ENCODE peak calls at places on chromosomes 6 and 20, in seven cellular contexts. F is uterus, E is HepG2, P is heart right ventricle, O is tibial nerve, T is SK-N-SH, R is OCI-LY7. L is an unnamed sample. For H3K4me1, the result is how much of the 10 kb centered on the place peaks cover.

GRCh38 chr6:8939615-8940014 is 504.3 kb upstream of the SLC35B3 start:
- DNase-seq in F (no peak), E (peak), P (no peak), O (no peak), T (no peak), R (no peak), L (no peak)

GRCh38 chr6:136378888-136379287 is 89.2 kb upstream of the BCLAF1 start:
- DNase-seq in F (no peak), E (no peak), P (no peak), O (no peak), T (no peak), R (no peak), L (no peak)

GRCh38 chr20:49386848-49387605 is 95.4 kb downstream of the KCNB1 start:
- DNase-seq in F (peak), E (no peak), P (no peak), O (no peak), T (peak), R (no peak), L (peak)

GRCh38 chr6:42224222-42225042 is 6.8 kb upstream of the MRPS10 start:
- DNase-seq in F (no peak), E (peak), P (no peak), O (no peak), T (no peak), R (no peak), L (no peak)

GRCh38 chr20:43940518-43941225 is 26.0 kb downstream of the TOX2 start:
- DNase-seq in F (no peak), E (no peak), P (no peak), O (no peak), T (no peak), R (no peak), L (no peak)

GRCh38 chr6:33197431-33198048 is 2.9 kb downstream of the RXRB start:
- DNase-seq in F (no peak), E (peak), P (no peak), O (no peak), T (peak), R (peak), L (peak)

GRCh38 chr6:121435444-121436069 is at the start of gene GJA1:
- DNase-seq in F (peak), E (no peak), P (no peak), O (no peak), T (peak), R (no peak), L (no peak)

GRCh38 chr6:143346004-143346403 is 104.5 kb downstream of the ADAT2 start:
- DNase-seq in F (no peak), E (no peak), P (no peak), O (no peak), T (no peak), R (no peak), L (no peak)

GRCh38 chr20:17315491-17316231 is 88.8 kb downstream of the PCSK2 start:
- DNase-seq in F (no peak), E (peak), P (no peak), O (no peak), T (no peak), R (no peak), L (no peak)

GRCh38 chr6:169212436-169212835 is 41.2 kb downstream of the THBS2 start:
- DNase-seq in F (no peak), E (no peak), P (no peak), O (no peak), T (peak), R (no peak), L (no peak)

GRCh38 chr20:51631011-51631950 is 88.8 kb upstream of the NFATC2 start:
- DNase-seq in F (peak), E (peak), P (peak), O (peak), T (peak), R (no peak), L (no peak)

GRCh38 chr6:114304304-114304887 is 38.4 kb downstream of the HS3ST5 start:
- DNase-seq in F (no peak), E (peak), P (no peak), O (no peak), T (no peak), R (peak), L (no peak)

GRCh38 chr6:423799-424345 is 32.3 kb downstream of the IRF4 start:
- DNase-seq in F (no peak), E (no peak), P (no peak), O (no peak), T (no peak), R (no peak), L (no peak)

GRCh38 chr6:72967329-72967728 is 258.0 kb downstream of the KHDC1L start:
- DNase-seq in F (no peak), E (no peak), P (no peak), O (no peak), T (no peak), R (no peak), L (no peak)

GRCh38 chr6:7998103-7998725 is 66.0 kb downstream of the BLOC1S5 start:
- DNase-seq in F (no peak), E (no peak), P (no peak), O (no peak), T (no peak), R (no peak), L (no peak)

GRCh38 chr20:32798046-32798985 is 21.4 kb upstream of the MAPRE1 start:
- DNase-seq in F (no peak), E (no peak), P (no peak), O (no peak), T (no peak), R (no peak), L (peak)

GRCh38 chr6:97049254-97050004 is 124.9 kb downstream of the KLHL32 start:
- DNase-seq in F (no peak), E (peak), P (no peak), O (no peak), T (no peak), R (peak), L (no peak)

GRCh38 chr6:63636516-63636968 is 940 bp downstream of the PHF3 start:
- DNase-seq in F (peak), E (peak), P (peak), O (peak), T (peak), R (peak), L (peak)

GRCh38 chr20:17655865-17656489 is 26.1 kb downstream of the RRBP1 start:
- DNase-seq in F (peak), E (no peak), P (no peak), O (no peak), T (peak), R (no peak), L (no peak)

GRCh38 chr6:19368511-19368910 is 468.7 kb upstream of the ID4 start:
- DNase-seq in F (no peak), E (no peak), P (no peak), O (no peak), T (no peak), R (no peak), L (no peak)

GRCh38 chr20:60381643-60382400 is 423.6 kb downstream of the CDH26 start:
- DNase-seq in F (no peak), E (no peak), P (no peak), O (no peak), T (no peak), R (no peak), L (no peak)

GRCh38 chr6:12288844-12289654 is 1.1 kb upstream of the EDN1 start:
- DNase-seq in F (peak), E (peak), P (no peak), O (no peak), T (peak), R (peak), L (peak)

GRCh38 chr6:156658596-156659316 is 118.4 kb upstream of the ARID1B start:
- DNase-seq in F (no peak), E (no peak), P (no peak), O (no peak), T (no peak), R (no peak), L (no peak)
- H3K4me3 ChIP-seq in F (no peak), E (no peak), P (peak), O (no peak), T (no peak), R (no peak), L (no peak)

GRCh38 chr6:105135907-105136432 is 43.8 kb downstream of the POPDC3 start:
- DNase-seq in F (no peak), E (no peak), P (no peak), O (no peak), T (no peak), R (no peak), L (no peak)

GRCh38 chr6:105137388-105137787 is 42.4 kb downstream of the POPDC3 start:
- DNase-seq in F (peak), E (no peak), P (peak), O (peak), T (peak), R (no peak), L (peak)

GRCh38 chr6:105138141-105138540 is 41.7 kb downstream of the POPDC3 start:
- DNase-seq in F (no peak), E (no peak), P (no peak), O (no peak), T (no peak), R (no peak), L (no peak)

GRCh38 chr6:105136433-105137350 is 43.1 kb downstream of the POPDC3 start:
- DNase-seq in F (peak), E (no peak), P (peak), O (peak), T (peak), R (no peak), L (peak)

DNA sequence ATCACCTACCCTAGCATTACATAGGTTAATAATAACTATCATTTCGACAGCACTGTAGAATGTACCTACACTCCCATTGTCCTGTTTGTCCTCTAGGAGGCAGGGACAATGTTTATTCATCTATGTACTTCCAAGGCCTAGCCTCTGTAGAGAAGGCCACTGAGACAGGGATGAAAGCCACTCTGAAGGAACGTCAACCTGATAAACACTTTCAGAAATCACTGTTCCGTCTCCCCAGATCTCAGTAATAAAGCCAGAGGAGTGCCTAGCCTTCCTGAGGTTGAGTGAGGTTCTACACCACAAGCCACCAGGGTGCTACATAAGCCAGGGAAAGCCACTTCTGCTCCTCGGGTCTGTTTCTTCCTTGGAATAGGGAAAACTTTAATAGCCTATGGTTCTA is 44.8 kb downstream of the POPDC3 start:
- DNase-seq in F (no peak), E (peak), P (no peak), O (no peak), T (peak), R (no peak), L (peak)
- TF ChIP-seq CTCF in F (no peak), E (peak), P (peak), O (no peak), T (peak), R (no peak), L (peak)

GRCh38 chr6:56222509-56222908 is 24.9 kb downstream of the COL21A1 start:
- DNase-seq in F (no peak), E (no peak), P (no peak), O (no peak), T (no peak), R (no peak), L (no peak)
- H3K4me1 ChIP-seq in F (under half), E (under half), P (under half), O (under half), T (under half), R (under half), L (under half)

GRCh38 chr6:32088487-32089049 is 20.6 kb downstream of the TNXB start:
- DNase-seq in F (no peak), E (no peak), P (no peak), O (no peak), T (no peak), R (no peak), L (no peak)

GRCh38 chr6:32085759-32086458 is 23.2 kb downstream of the TNXB start:
- DNase-seq in F (no peak), E (no peak), P (no peak), O (no peak), T (peak), R (peak), L (no peak)

GRCh38 chr6:32087574-32088486 is 21.3 kb downstream of the TNXB start:
- DNase-seq in F (peak), E (peak), P (peak), O (peak), T (peak), R (peak), L (peak)

GRCh38 chr6:32084780-32085179 is 24.4 kb downstream of the TNXB start:
- DNase-seq in F (no peak), E (no peak), P (no peak), O (no peak), T (no peak), R (no peak), L (no peak)

DNA sequence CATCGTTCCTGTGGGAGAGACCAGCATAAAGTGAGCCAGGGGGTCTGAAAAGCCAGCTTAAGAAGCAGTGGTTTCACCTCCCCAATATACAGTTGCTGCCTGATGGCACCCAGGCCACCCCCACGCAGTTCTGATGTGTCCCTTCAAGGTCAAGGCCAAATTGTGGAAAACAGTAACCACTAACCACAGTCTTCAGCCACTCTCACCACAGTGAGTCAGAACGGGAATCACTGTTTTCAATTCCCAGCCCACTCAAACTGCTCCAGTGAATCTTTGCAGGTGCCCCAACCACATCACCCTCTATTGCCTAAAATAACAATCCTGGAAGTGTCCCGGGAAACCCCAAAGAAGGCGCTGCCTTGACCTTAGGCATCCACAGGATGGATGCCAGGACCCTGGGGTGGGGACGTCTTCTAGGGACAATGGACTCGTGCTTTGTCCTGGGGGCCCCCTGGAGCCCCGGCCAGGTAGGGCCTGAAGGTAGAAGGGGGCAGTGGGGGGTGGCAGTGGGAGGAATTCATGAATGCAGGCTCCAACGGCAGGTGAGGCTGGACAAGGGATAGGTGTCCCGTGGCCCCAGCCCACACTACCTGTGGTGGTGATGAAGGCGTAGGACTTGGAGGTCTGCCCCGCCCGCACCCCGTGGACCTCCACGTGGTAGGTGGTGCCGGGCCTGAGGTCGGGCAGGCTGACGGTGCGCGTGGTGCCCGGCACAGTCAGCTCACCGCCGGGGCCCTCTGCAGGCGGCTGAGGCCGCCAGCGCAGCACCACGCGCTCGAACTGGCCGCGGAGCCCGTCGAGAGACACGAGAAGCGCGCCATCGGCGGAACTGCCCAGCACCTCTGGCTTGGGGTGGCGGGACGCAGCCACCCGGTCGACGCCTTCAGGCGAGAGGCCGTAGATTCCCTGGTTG is 22.2 kb downstream of the TNXB start:
- DNase-seq in F (no peak), E (peak), P (no peak), O (no peak), T (no peak), R (no peak), L (no peak)
- H3K4me3 ChIP-seq in F (no peak), E (no peak), P (peak), O (peak), T (no peak), R (no peak), L (no peak)

DNA sequence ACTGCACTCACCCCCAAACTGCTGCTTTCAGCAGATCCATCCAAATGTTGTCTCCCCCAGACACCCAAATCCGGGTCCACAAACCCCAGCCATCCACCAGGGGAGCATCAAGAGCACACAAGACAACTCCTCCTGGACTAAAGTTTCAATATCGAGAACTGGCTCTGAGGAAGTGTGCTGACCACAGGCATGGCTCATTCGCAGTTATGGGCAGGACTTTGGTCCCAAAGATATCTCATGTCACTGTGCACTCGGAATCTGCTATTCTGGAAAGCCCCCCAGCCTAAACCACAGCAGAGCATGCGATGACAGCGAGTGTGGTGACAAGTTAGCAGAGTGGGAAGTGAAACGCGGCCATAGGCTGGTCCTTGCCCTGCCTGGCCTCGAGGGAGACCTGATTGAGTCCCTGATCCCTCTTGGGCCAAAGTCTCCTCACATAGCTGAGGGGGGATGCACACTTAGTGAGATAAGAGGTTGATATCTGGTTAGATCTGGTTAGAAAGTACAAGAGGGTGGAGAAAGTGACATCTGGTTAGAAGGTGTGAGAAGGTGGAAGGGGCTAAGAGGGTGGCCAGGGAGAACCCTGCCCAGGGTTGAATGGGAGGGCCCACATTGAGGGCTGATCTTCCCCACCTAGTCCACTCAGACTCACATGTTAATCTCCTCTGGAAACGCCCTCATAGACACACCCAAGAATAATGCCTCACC is 149.7 kb downstream of the MRPL14 start:
- DNase-seq in F (no peak), E (no peak), P (no peak), O (no peak), T (no peak), R (no peak), L (no peak)
- TF ChIP-seq CTCF in F (no peak), E (no peak), P (no peak), O (no peak), T (no peak), R (no peak), L (no peak)

DNA sequence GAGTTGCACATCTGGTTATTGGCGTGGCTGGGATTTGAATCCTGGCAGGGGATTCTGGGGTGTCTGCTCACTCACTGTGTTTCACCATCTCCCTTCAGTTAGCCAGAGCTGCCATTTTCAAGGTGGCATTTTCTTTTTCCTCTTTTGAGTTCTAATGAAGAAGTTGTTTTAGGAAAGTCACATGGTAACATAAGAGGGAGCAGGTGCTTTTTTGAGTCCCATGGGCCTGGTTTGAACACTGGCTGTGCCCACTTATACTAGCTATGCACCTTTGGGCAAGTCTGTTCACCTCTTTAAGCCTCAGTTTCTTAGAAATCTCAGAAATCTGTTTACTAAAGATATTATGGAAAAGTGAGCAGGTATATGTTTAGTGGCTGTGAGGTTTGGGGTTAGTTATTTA is 39.6 kb downstream of the ANKS1A start:
- DNase-seq in F (no peak), E (no peak), P (no peak), O (no peak), T (no peak), R (no peak), L (no peak)
- H3K4me1 ChIP-seq in F (under half), E (under half), P (under half), O (under half), T (under half), R (under half), L (under half)

L was measured in BE2C.